ENCODE peak calls at places on chromosomes 13 and 19, in six cellular contexts. A is body of pancreas, Q is heart left ventricle, F is gastrocnemius medialis, Z is K562, V is H1. O is an unnamed sample.

GRCh38 chr13:26604784-26605183 is 47.3 kb downstream of the WASF3 start:
- DNase-seq in A (peak; percentile 38), Q (no peak), F (peak; percentile 57), Z (no peak), V (no peak), O (no peak)

GRCh38 chr19:24003537-24003936 is 83.5 kb upstream of the ZNF254 start:
- DNase-seq in A (no peak), Q (no peak), F (no peak), Z (no peak), V (no peak), O (no peak)

GRCh38 chr19:33302175-33302973 is at the start of gene CEBPA:
- DNase-seq in A (peak; percentile 89), Q (peak; percentile 92), F (peak; percentile 72), Z (peak; percentile 90), V (peak; percentile 58), O (peak; percentile 76)

GRCh38 chr19:38930776-38931761 is at the start of gene MRPS12:
- DNase-seq in A (peak; percentile 98), Q (peak; percentile 98), F (peak; percentile 99), Z (peak; percentile 99), V (peak; percentile 99), O (peak; percentile 100)

GRCh38 chr19:3593156-3593555 is 7.9 kb downstream of the GIPC3 start:
- DNase-seq in A (no peak), Q (no peak), F (no peak), Z (no peak), V (no peak), O (no peak)

GRCh38 chr13:98576215-98576945 is 527 bp downstream of the STK24 start:
- DNase-seq in A (peak; percentile 65), Q (peak; percentile 85), F (peak; percentile 24), Z (peak; percentile 28), V (no peak), O (peak; percentile 70)

GRCh38 chr13:109730832-109731335 is 55.5 kb downstream of the IRS2 start:
- DNase-seq in A (no peak), Q (no peak), F (no peak), Z (no peak), V (no peak), O (no peak)

GRCh38 chr13:51848674-51849073 is 3.7 kb upstream of the TMEM272 start:
- DNase-seq in A (no peak), Q (no peak), F (no peak), Z (no peak), V (no peak), O (no peak)

GRCh38 chr13:111046590-111047141 is 68.4 kb upstream of the ARHGEF7 start:
- DNase-seq in A (no peak), Q (no peak), F (no peak), Z (peak; percentile 31), V (no peak), O (peak; percentile 26)

GRCh38 chr19:2334986-2335846 is 6.7 kb downstream of the SPPL2B start:
- DNase-seq in A (no peak), Q (no peak), F (no peak), Z (peak; percentile 73), V (no peak), O (peak; percentile 72)

GRCh38 chr13:109390391-109390790 is 396.0 kb downstream of the IRS2 start:
- DNase-seq in A (no peak), Q (no peak), F (no peak), Z (no peak), V (no peak), O (no peak)

GRCh38 chr13:97549201-97549600 is 115.2 kb downstream of the RAP2A start:
- DNase-seq in A (no peak), Q (no peak), F (no peak), Z (no peak), V (no peak), O (no peak)

GRCh38 chr13:21458457-21458815 is 667 bp downstream of the ZDHHC20 start:
- DNase-seq in A (peak; percentile 75), Q (no peak), F (peak; percentile 17), Z (peak; percentile 22), V (no peak), O (peak; percentile 57)

GRCh38 chr19:42360787-42361544 is 29.1 kb downstream of the CNFN start:
- DNase-seq in A (no peak), Q (peak; percentile 6), F (no peak), Z (no peak), V (no peak), O (no peak)

GRCh38 chr13:102983496-102983895 is 82.7 kb downstream of the SLC10A2 start:
- DNase-seq in A (no peak), Q (no peak), F (no peak), Z (no peak), V (no peak), O (no peak)

GRCh38 chr13:31909889-31910551 is 121.6 kb upstream of the FRY start:
- DNase-seq in A (peak; percentile 66), Q (no peak), F (no peak), Z (peak; percentile 25), V (no peak), O (peak; percentile 81)

GRCh38 chr19:19464339-19465098 is 50.8 kb downstream of the TSSK6 start:
- DNase-seq in A (peak; percentile 70), Q (peak; percentile 30), F (no peak), Z (no peak), V (no peak), O (no peak)

GRCh38 chr13:27168870-27169525 is 2.6 kb downstream of the USP12 start:
- DNase-seq in A (no peak), Q (no peak), F (no peak), Z (no peak), V (no peak), O (peak; percentile 40)

GRCh38 chr19:22627526-22627925 is 6.6 kb upstream of the ZNF492 start:
- DNase-seq in A (no peak), Q (no peak), F (no peak), Z (no peak), V (no peak), O (no peak)

GRCh38 chr19:30036154-30037129 is 94.4 kb downstream of the URI1 start:
- DNase-seq in A (no peak), Q (no peak), F (no peak), Z (no peak), V (no peak), O (no peak)

DNA sequence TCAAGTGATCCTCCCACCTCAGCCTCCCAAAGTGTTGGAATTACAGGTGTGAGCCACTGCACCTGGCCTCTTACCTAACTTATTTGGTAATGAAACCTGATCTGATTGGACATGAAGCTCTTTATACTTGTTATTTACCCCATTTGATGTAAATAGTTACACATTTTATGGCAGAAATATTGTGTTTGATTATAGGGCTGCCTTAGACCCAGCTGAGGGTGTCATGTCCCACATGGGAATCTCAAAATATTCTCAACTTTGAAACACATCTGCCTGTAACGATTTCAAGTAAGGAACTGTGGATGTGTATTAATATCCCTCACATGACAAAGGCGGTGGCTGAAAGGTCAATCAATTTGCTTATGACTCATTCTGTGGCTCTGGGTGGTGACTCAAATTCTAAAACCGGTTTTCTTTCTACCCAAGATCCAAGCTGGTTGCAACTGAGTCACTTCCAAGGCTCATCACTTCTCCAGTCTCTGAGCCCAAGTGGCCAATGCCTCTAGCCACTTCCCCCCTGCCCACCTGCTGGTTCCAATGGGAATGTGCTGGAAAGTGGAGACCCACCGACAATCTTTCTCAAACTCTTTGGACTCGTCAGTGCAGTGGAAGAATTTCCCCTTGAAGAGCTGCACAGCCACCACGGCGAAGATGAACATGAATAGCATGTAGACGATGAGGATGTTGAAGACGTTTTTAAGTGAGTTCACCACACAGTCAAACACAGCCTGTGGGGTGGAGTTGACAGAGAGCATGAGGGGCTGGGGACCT is 110.9 kb downstream of the IER2 start:
- DNase-seq in A (no peak), Q (no peak), F (no peak), Z (peak; percentile 36), V (no peak), O (no peak)
- TF ChIP-seq POLR2A in A (no peak), Q (no peak), F (no peak), Z (no peak), V (no peak), O (no peak)

DNA sequence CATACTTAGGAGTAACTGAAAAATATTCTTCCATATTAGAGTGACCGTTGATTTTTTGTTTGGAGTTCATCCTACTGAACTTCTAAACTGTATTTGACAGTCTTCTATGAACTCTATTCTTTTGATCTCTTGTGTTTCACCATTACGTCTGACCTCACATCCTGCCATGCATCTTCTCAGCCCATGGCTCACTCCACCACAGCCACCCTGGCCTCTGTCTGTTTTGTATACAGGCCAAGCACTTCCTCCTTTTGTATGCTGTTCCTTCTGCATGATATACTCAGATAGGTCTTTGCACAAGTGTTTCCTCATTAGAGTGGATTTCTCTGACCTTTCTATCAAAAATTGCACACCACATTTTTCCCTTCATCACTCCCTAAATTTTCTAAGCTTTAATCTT is 119.9 kb downstream of the MAB21L1 start:
- DNase-seq in A (no peak), Q (no peak), F (no peak), Z (no peak), V (no peak), O (no peak)
- TF ChIP-seq POLR2A in A (no peak), Q (no peak), F (no peak), Z (no peak), V (no peak), O (no peak)

GRCh38 chr19:7355151-7355845 is 6.6 kb downstream of the ARHGEF18 start:
- DNase-seq in A (no peak), Q (no peak), F (no peak), Z (no peak), V (no peak), O (no peak)
- TF ChIP-seq POLR2A in A (no peak), Q (no peak), F (no peak), Z (no peak), V (no peak), O (no peak)

GRCh38 chr19:48490980-48491792 is 20.4 kb downstream of the LMTK3 start:
- DNase-seq in A (peak; percentile 54), Q (no peak), F (no peak), Z (peak; percentile 95), V (no peak), O (peak; percentile 77)

GRCh38 chr19:48491793-48492123 is 19.9 kb downstream of the LMTK3 start:
- DNase-seq in A (no peak), Q (no peak), F (no peak), Z (no peak), V (peak; percentile 86), O (no peak)

GRCh38 chr19:48493718-48494515 is 17.7 kb downstream of the LMTK3 start:
- DNase-seq in A (no peak), Q (no peak), F (no peak), Z (peak; percentile 57), V (no peak), O (no peak)

GRCh38 chr19:48495391-48495790 is 16.2 kb downstream of the LMTK3 start:
- DNase-seq in A (no peak), Q (no peak), F (no peak), Z (no peak), V (no peak), O (no peak)

GRCh38 chr19:48492925-48493717 is 18.5 kb downstream of the LMTK3 start:
- DNase-seq in A (peak; percentile 98), Q (peak; percentile 97), F (peak; percentile 83), Z (peak; percentile 95), V (peak; percentile 95), O (peak; percentile 100)
- TF ChIP-seq POLR2A in A (peak; percentile 79), Q (no peak), F (no peak), Z (peak; percentile 75), V (peak; percentile 39), O (no peak)

GRCh38 chr19:1269478-1270167 is 491 bp downstream of the CIRBP start:
- DNase-seq in A (peak; percentile 91), Q (peak; percentile 94), F (peak; percentile 76), Z (peak; percentile 78), V (no peak), O (peak; percentile 95)
- TF ChIP-seq POLR2A in A (peak; percentile 0), Q (no peak), F (peak; percentile 50), Z (peak; percentile 40), V (peak; percentile 83), O (peak; percentile 91)